ENCODE peak calls at places on chromosomes 1 and 21, in ten cellular contexts. V is dorsolateral prefrontal cortex, G is HCT116, U is fibroblast of villous mesenchyme, F is tibial nerve, P is ovary, N is heart right ventricle, T is nephron progenitor cell, R is kidney epithelial cell, L is AG09309. E is an unnamed sample.

GRCh38 chr21:37450385-37451044 is 83.9 kb downstream of the DYRK1A start:
- DNase-seq in N (no peak), R (no peak), T (no peak), G (no peak), F (no peak), U (no peak), V (no peak), L (no peak), P (no peak), E (no peak)

GRCh38 chr1:67983867-67984266 is 66.6 kb downstream of the DIRAS3 start:
- DNase-seq in F (no peak), L (no peak), G (no peak), U (no peak), N (peak; percentile 32), P (no peak), V (no peak), T (no peak), R (no peak), E (no peak)

GRCh38 chr21:41973427-41973831 is 19.6 kb upstream of the C2CD2 start:
- DNase-seq in N (no peak), P (no peak), V (no peak), T (no peak), F (no peak), L (no peak), U (no peak), R (no peak), G (no peak), E (peak; percentile 12)

GRCh38 chr1:108601708-108602410 is 42.0 kb downstream of the EEIG2 start:
- DNase-seq in L (no peak), U (no peak), R (no peak), G (no peak), T (no peak), P (no peak), V (no peak), N (no peak), F (no peak), E (no peak)

GRCh38 chr1:214044438-214045214 is 56.9 kb downstream of the PROX1 start:
- DNase-seq in F (no peak), T (no peak), L (no peak), V (no peak), N (no peak), R (no peak), P (no peak), U (no peak), G (no peak), E (peak; percentile 39)

GRCh38 chr1:182095946-182096345 is 34.4 kb upstream of the ZNF648 start:
- DNase-seq in G (no peak), L (no peak), T (no peak), P (no peak), U (no peak), V (no peak), N (no peak), R (no peak), F (no peak), E (no peak)

GRCh38 chr1:21139601-21140000 is 37.1 kb downstream of the EIF4G3 start:
- DNase-seq in T (no peak), L (no peak), U (peak; percentile 28), R (no peak), F (peak; percentile 16), G (no peak), N (peak; percentile 64), V (no peak), P (peak; percentile 51), E (no peak)

GRCh38 chr21:26444646-26445045 is 128.4 kb downstream of the CYYR1 start:
- DNase-seq in N (no peak), V (no peak), G (no peak), U (no peak), T (no peak), R (no peak), L (no peak), F (no peak), P (no peak), E (no peak)

GRCh38 chr1:2941907-2942306 is 79.4 kb upstream of the ACTRT2 start:
- DNase-seq in G (no peak), P (no peak), F (no peak), L (no peak), R (no peak), U (no peak), N (no peak), V (peak; percentile 36), T (no peak), E (no peak)

GRCh38 chr21:44548922-44549321 is 2.4 kb downstream of the KRTAP10-2 start:
- DNase-seq in V (no peak), U (no peak), L (no peak), R (no peak), T (no peak), N (no peak), F (no peak), P (no peak), G (no peak), E (no peak)

GRCh38 chr1:188709146-188709545 is 1768.5 kb downstream of the BRINP3 start:
- DNase-seq in U (no peak), V (no peak), N (no peak), T (no peak), R (no peak), F (no peak), G (no peak), L (no peak), P (no peak), E (no peak)

GRCh38 chr1:229068266-229069043 is 202.5 kb upstream of the RAB4A start:
- DNase-seq in V (no peak), T (no peak), N (peak; percentile 41), G (no peak), F (peak; percentile 41), U (peak; percentile 58), L (no peak), P (no peak), R (no peak), E (no peak)

GRCh38 chr1:197920345-197921117 is 3.4 kb downstream of the LHX9 start:
- DNase-seq in U (no peak), R (no peak), P (no peak), L (no peak), F (no peak), V (no peak), G (no peak), T (no peak), N (no peak), E (no peak)

GRCh38 chr1:222104097-222104496 is 362.2 kb upstream of the DUSP10 start:
- DNase-seq in F (no peak), V (no peak), L (no peak), R (no peak), U (no peak), G (no peak), T (no peak), N (no peak), P (no peak), E (no peak)

GRCh38 chr1:147598631-147599361 is 57.5 kb downstream of the BCL9 start:
- DNase-seq in U (peak; percentile 19), L (no peak), P (peak; percentile 77), T (peak; percentile 73), R (no peak), V (no peak), G (no peak), F (no peak), N (no peak), E (peak; percentile 36)
- TF ChIP-seq CTCF in U (no peak), L (no peak), P (no peak), T (no peak), R (no peak), V (no peak), G (no peak), F (no peak), N (no peak), E (no peak)

GRCh38 chr1:40722622-40723021 is 31.1 kb downstream of the NFYC start:
- DNase-seq in V (no peak), U (no peak), L (no peak), R (no peak), T (no peak), G (no peak), N (no peak), P (no peak), F (no peak), E (no peak)
- TF ChIP-seq CTCF in V (no peak), U (no peak), L (no peak), R (no peak), T (no peak), G (peak; percentile 19), N (no peak), P (no peak), F (no peak), E (no peak)

DNA sequence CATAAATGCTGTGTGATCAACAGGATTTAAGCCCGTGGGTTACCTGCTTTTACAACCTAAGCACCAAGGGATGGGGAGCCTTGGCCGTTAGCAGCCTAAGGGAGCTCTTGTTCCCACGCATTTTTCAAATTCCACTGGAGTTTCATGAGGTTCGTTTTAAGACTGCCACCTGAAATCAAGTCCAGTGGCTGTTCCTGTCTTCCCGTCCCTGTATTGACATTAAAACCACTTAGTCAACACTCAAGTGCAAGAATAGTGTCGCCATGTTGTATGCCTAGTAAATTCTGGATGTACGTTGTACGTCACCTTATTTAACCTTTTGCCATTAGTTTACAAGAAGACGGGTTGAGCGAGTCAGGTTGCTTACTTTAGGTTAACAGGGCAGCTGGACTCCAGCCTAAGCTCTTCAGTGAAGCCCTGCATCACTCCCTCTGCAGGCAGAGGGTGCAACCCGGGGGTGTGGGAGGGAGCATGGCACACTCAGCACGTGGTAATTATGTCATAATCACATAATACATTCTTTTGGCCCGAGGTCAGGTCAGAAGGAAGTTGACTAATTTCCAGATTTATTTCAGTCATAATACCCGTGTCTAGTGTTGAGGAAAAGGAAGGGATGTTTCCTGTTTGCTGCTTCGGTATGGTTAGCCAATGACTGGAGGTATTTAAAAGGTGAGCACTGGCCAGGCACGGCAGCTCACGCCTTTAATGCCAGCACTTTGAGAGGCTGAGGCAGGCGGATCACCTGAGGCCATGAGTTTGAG is 42.5 kb downstream of the CNST start:
- DNase-seq in G (peak; percentile 56), L (peak; percentile 49), P (peak; percentile 33), V (no peak), N (peak; percentile 76), R (peak; percentile 77), U (peak; percentile 99), T (no peak), F (peak; percentile 55), E (peak; percentile 92)
- TF ChIP-seq CTCF in G (peak; percentile 10), L (peak; percentile 27), P (no peak), V (no peak), N (peak; percentile 47), R (peak; percentile 31), U (peak; percentile 38), T (no peak), F (peak; percentile 13), E (peak; percentile 38)

GRCh38 chr1:55520861-55521260 is 305.7 kb upstream of the USP24 start:
- DNase-seq in T (no peak), L (no peak), R (no peak), N (no peak), U (no peak), V (no peak), G (no peak), F (no peak), P (no peak), E (no peak)

GRCh38 chr1:55524013-55524412 is 308.8 kb upstream of the USP24 start:
- DNase-seq in R (no peak), V (no peak), G (no peak), L (no peak), U (no peak), F (no peak), N (no peak), P (no peak), T (no peak), E (no peak)

GRCh38 chr1:55519937-55520683 is 304.9 kb upstream of the USP24 start:
- DNase-seq in N (no peak), F (no peak), R (no peak), V (no peak), U (peak; percentile 57), G (no peak), P (no peak), T (no peak), L (no peak), E (no peak)

GRCh38 chr1:55522353-55522903 is 307.3 kb upstream of the USP24 start:
- DNase-seq in V (no peak), N (no peak), T (no peak), R (no peak), P (no peak), G (no peak), L (no peak), U (no peak), F (no peak), E (no peak)

GRCh38 chr1:55522982-55523381 is 307.8 kb upstream of the USP24 start:
- DNase-seq in N (no peak), L (no peak), R (no peak), F (no peak), U (no peak), P (no peak), T (no peak), G (no peak), V (no peak), E (no peak)
- TF ChIP-seq CTCF in N (no peak), L (no peak), R (no peak), F (no peak), U (no peak), P (no peak), T (no peak), G (no peak), V (no peak), E (no peak)